ENCODE peak calls at places on chromosomes 7 and 10, in ten cellular contexts. T is DMS 273 treated with DMSO at 0.1 percent for 48 hours; Y is posterior cingulate gyrus; M is Peyer's patch; H is HAP-1; K is ELR; V is stimulated activated CD8-positive, alpha-beta memory T cell treated with anti-CD3 and anti-CD28 coated beads, Interleukin-15, amount 100 ng/mL, for 24 hours; Z is OCI-LY7; N is breast epithelium; I is head of caudate nucleus. R is an unnamed sample.

GRCh38 chr10:125037145-125037544 is 95.2 kb downstream of the ZRANB1 start:
- DNase-seq in M (peak), N (no peak), Y (no peak), K (peak), V (no peak), I (no peak), T (no peak), H (no peak), Z (no peak), R (no peak)

GRCh38 chr10:117638664-117639200 is 96.2 kb downstream of the EMX2 start:
- DNase-seq in M (no peak), N (no peak), Y (no peak), V (no peak), H (no peak), T (no peak), K (no peak), Z (no peak), I (no peak), R (no peak)

GRCh38 chr10:119450606-119451304 is 91.8 kb downstream of the RGS10 start:
- DNase-seq in Y (no peak), N (no peak), Z (no peak), T (no peak), M (no peak), K (peak), V (no peak), I (no peak), H (no peak), R (no peak)

GRCh38 chr10:97383159-97383558 is 18.0 kb downstream of the RRP12 start:
- DNase-seq in I (no peak), Z (no peak), M (no peak), H (no peak), N (no peak), K (no peak), V (no peak), T (no peak), Y (no peak), R (no peak)

GRCh38 chr7:43467406-43467805 is 115.5 kb upstream of the STK17A start:
- DNase-seq in N (no peak), H (no peak), Y (no peak), M (no peak), Z (no peak), I (no peak), K (peak), T (no peak), V (no peak), R (no peak)

GRCh38 chr7:140640060-140640611 is 477 bp downstream of the DENND2A start:
- DNase-seq in T (no peak), M (peak), N (peak), Y (peak), I (peak), K (peak), Z (no peak), V (no peak), H (no peak), R (no peak)

GRCh38 chr10:84762754-84763394 is 434.5 kb downstream of the CCSER2 start:
- DNase-seq in V (no peak), K (no peak), Y (no peak), H (no peak), I (no peak), M (no peak), N (no peak), T (no peak), Z (no peak), R (no peak)

GRCh38 chr10:10922062-10922461 is 95.6 kb upstream of the CELF2 start:
- DNase-seq in V (no peak), Z (no peak), I (no peak), T (no peak), K (no peak), N (no peak), Y (no peak), M (no peak), H (no peak), R (no peak)

GRCh38 chr7:56218510-56218909 is 102.3 kb upstream of the NUPR2 start:
- DNase-seq in H (no peak), Z (no peak), Y (no peak), K (no peak), T (no peak), M (no peak), I (no peak), N (no peak), V (no peak), R (no peak)

GRCh38 chr7:114656471-114656870 is 241.9 kb downstream of the FOXP2 start:
- DNase-seq in Y (no peak), T (peak), N (no peak), V (no peak), H (peak), I (no peak), Z (no peak), K (no peak), M (no peak), R (no peak)

GRCh38 chr10:115957010-115957395 is 316.0 kb downstream of the GFRA1 start:
- DNase-seq in K (peak), V (no peak), H (no peak), M (no peak), Y (no peak), N (no peak), Z (no peak), I (no peak), T (no peak), R (no peak)

GRCh38 chr10:5413012-5413938 is 918 bp downstream of the NET1 start:
- DNase-seq in Y (peak), T (no peak), K (peak), N (no peak), Z (peak), V (no peak), M (peak), I (peak), H (peak), R (no peak)

GRCh38 chr7:936131-937054 is 18.1 kb downstream of the ADAP1 start:
- DNase-seq in K (peak), Y (peak), T (no peak), N (no peak), V (no peak), Z (no peak), M (no peak), I (peak), H (no peak), R (no peak)

GRCh38 chr7:66950763-66951162 is 29.7 kb downstream of the TMEM248 start:
- DNase-seq in M (no peak), K (peak), T (no peak), H (no peak), Y (peak), N (no peak), V (no peak), I (peak), Z (no peak), R (peak)

GRCh38 chr10:123269017-123269552 is 114.9 kb downstream of the BUB3 start:
- DNase-seq in N (no peak), Z (no peak), Y (no peak), M (no peak), I (no peak), T (no peak), V (no peak), H (no peak), K (no peak), R (no peak)

GRCh38 chr7:73885975-73886798 is 25.2 kb downstream of the TMEM270 start:
- DNase-seq in H (no peak), I (peak), M (no peak), N (no peak), Z (no peak), T (no peak), Y (peak), K (peak), V (no peak), R (no peak)

GRCh38 chr7:33108931-33109757 is at the start of gene RP9:
- DNase-seq in Z (peak), I (peak), N (peak), M (peak), K (peak), H (peak), Y (peak), V (peak), T (peak), R (peak)

GRCh38 chr7:33107136-33108066 is 1.8 kb downstream of the RP9 start:
- DNase-seq in Z (peak), N (no peak), K (peak), T (peak), I (peak), M (no peak), Y (no peak), V (no peak), H (peak), R (peak)

GRCh38 chr7:90211391-90212148 is at the start of gene STEAP2:
- DNase-seq in Y (peak), Z (no peak), K (peak), T (peak), N (peak), H (peak), I (peak), M (peak), V (no peak), R (peak)

GRCh38 chr10:72186633-72187330 is 29.0 kb upstream of the ANAPC16 start:
- DNase-seq in V (no peak), K (no peak), T (no peak), Y (no peak), H (no peak), M (no peak), Z (no peak), I (no peak), N (no peak), R (peak)

GRCh38 chr10:53548664-53549063 is 776.1 kb upstream of the MBL2 start:
- DNase-seq in N (no peak), I (no peak), K (no peak), Y (no peak), T (no peak), H (no peak), V (no peak), M (no peak), Z (no peak), R (no peak)

GRCh38 chr10:78783753-78784152 is 285.0 kb upstream of the ZMIZ1 start:
- DNase-seq in K (no peak), Y (no peak), I (no peak), H (no peak), V (no peak), Z (no peak), T (no peak), N (no peak), M (peak), R (no peak)

GRCh38 chr10:2921956-2922680 is 145.2 kb upstream of the PFKP start:
- DNase-seq in Z (no peak), T (no peak), M (no peak), I (no peak), Y (no peak), N (no peak), V (no peak), H (no peak), K (no peak), R (no peak)

GRCh38 chr7:16136896-16137295 is 284.4 kb downstream of the CRPPA start:
- DNase-seq in M (no peak), V (no peak), K (no peak), N (no peak), Y (no peak), T (no peak), H (no peak), I (no peak), Z (no peak), R (no peak)